ENCODE peak calls at places on chromosomes 5 and 9, in eight cellular contexts. S, L, C, K, V, N, X and B are unnamed samples.

GRCh38 chr5:37436146-37436934 is 57.2 kb downstream of the WDR70 start:
- ATAC-seq in L (no peak), K (no peak), V (no peak), N (no peak), X (peak; percentile 96), S (no peak), C (peak; percentile 27), B (no peak)

GRCh38 chr5:139342423-139342723 is 719 bp downstream of the PAIP2 start:
- ATAC-seq in C (no peak), X (peak; percentile 88), N (no peak), V (no peak), K (no peak), L (no peak), S (no peak), B (no peak)

GRCh38 chr5:35182541-35183242 is 47.6 kb downstream of the PRLR start:
- ATAC-seq in N (peak; percentile 38), S (peak; percentile 49), L (no peak), X (no peak), K (no peak), C (peak; percentile 60), V (peak; percentile 80), B (no peak)

GRCh38 chr9:77856615-77857014 is 175.0 kb downstream of the GNAQ start:
- ATAC-seq in V (no peak), C (no peak), X (no peak), N (no peak), L (no peak), K (no peak), S (no peak), B (no peak)

GRCh38 chr9:135714242-135715055 is 12.5 kb downstream of the KCNT1 start:
- ATAC-seq in C (no peak), X (no peak), V (no peak), N (peak; percentile 63), S (no peak), L (no peak), K (no peak), B (no peak)

GRCh38 chr9:127979333-127980055 is 1.3 kb downstream of the EEIG1 start:
- ATAC-seq in N (peak; percentile 54), V (peak; percentile 5), L (peak; percentile 20), K (no peak), S (no peak), C (peak; percentile 28), X (peak; percentile 45), B (no peak)

GRCh38 chr5:943874-944620 is 51.4 kb downstream of the TRIP13 start:
- ATAC-seq in X (no peak), K (peak; percentile 26), L (no peak), N (no peak), S (peak; percentile 27), V (no peak), C (no peak), B (no peak)

GRCh38 chr9:75992480-75993206 is 102.2 kb downstream of the PCSK5 start:
- ATAC-seq in L (no peak), C (no peak), V (no peak), X (no peak), N (no peak), S (no peak), K (no peak), B (no peak)

GRCh38 chr5:134114886-134115805 is 665 bp downstream of the TCF7 start:
- ATAC-seq in V (no peak), N (peak; percentile 63), L (peak; percentile 5), S (peak; percentile 43), C (peak; percentile 7), K (peak; percentile 44), X (peak; percentile 8), B (no peak)

GRCh38 chr5:141713616-141714309 is 31.7 kb upstream of the ARAP3 start:
- ATAC-seq in X (no peak), L (peak; percentile 65), N (no peak), C (peak; percentile 50), V (no peak), K (peak; percentile 71), S (peak; percentile 65), B (peak; percentile 41)

GRCh38 chr5:98771389-98772109 is 1.9 kb upstream of the RGMB start:
- ATAC-seq in L (no peak), V (no peak), X (peak; percentile 6), K (no peak), N (no peak), C (peak; percentile 80), S (no peak), B (no peak)

GRCh38 chr5:96968074-96968473 is 32.2 kb downstream of the LNPEP start:
- ATAC-seq in C (peak; percentile 51), V (no peak), N (no peak), L (peak; percentile 76), X (peak; percentile 20), S (peak; percentile 97), K (peak; percentile 84), B (no peak)

GRCh38 chr5:140806834-140807775 is at the start of gene PCDHA4:
- ATAC-seq in V (no peak), X (no peak), S (peak; percentile 65), N (peak; percentile 95), C (peak; percentile 86), K (peak; percentile 95), L (peak; percentile 74), B (no peak)

GRCh38 chr5:10801931-10802674 is 41.1 kb upstream of the DAP start:
- ATAC-seq in N (peak; percentile 87), K (peak; percentile 60), X (no peak), L (peak; percentile 50), V (no peak), S (peak; percentile 49), C (peak; percentile 79), B (no peak)

GRCh38 chr5:77168187-77168883 is 42.1 kb upstream of the PDE8B start:
- ATAC-seq in N (peak; percentile 26), X (no peak), S (peak; percentile 17), V (peak; percentile 52), C (no peak), L (no peak), K (peak; percentile 26), B (peak; percentile 80)

GRCh38 chr5:101515721-101516120 is 612.6 kb upstream of the ST8SIA4 start:
- ATAC-seq in C (no peak), K (no peak), N (no peak), L (no peak), V (no peak), S (no peak), X (no peak), B (no peak)

GRCh38 chr9:134442087-134442470 is 115.8 kb downstream of the RXRA start:
- ATAC-seq in L (no peak), N (no peak), K (no peak), X (no peak), C (no peak), S (no peak), V (no peak), B (no peak)

DNA sequence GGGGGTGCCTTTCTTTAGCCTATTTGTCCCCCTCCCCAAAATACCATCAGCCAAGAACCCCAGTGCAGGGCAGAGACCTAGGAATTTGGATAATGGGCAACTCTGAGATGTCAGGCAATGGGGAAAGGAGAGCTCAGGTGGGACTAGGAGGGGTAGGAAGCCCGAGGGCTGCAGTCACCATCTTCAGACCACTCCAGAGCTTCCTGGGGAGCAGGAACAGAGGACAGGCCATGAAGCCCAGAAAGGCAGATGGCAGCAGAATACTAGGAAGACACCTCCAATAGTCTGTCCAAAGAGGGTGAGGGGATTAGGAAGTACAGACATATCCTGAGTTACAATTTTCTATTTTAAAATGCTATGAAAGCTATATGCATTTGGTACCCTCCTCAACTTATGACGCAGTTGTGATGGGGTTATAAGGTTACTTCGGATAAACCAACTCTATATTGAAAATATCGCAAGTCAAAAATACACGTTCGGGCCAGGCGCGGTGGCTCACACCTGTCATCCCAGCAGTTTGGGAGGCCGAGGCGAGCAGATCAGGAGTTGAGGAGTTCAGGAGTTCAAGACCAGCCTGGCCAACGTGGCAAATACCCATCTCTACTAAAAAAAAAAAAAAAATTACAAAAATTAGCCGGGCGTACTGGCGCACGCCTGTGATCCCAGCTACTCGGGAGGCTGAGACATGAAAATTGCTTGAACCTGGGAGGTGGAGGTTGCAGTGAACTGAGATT is 34.6 kb upstream of the IL17B start:
- ATAC-seq in S (no peak), C (no peak), L (no peak), X (no peak), N (no peak), V (no peak), K (no peak), B (no peak)
- H3K27ac ChIP-seq in S (no peak overlapping the region), C (no peak overlapping the region), L (no peak overlapping the region), X (no peak overlapping the region), N (no peak overlapping the region), V (peak overlapping the region; percentile 63), K (no peak overlapping the region), B (peak overlapping the region; percentile 95)

DNA sequence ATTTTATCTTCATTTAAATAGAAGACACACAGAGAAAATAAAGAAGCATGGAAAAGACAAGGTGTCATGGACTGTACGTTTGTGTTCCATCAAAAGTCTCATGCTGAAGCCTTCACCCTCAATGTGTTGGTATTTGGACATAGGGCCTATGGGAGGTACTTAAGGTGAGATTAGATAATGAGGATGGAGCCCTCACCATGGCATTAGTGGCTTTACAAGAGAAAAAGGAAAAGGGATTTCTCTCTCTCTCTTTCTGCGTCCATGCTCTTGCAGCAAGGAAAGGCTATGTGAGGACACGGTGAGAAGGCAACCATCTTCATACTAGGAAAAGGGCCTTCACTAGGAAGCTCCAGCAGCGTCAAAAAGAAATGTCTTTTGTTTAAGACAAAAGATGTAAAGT is 797.0 kb upstream of the CDH10 start:
- ATAC-seq in L (no peak), K (no peak), X (no peak), N (peak; percentile 56), V (no peak), S (no peak), C (no peak), B (no peak)
- TF ChIP-seq POLR2AphosphoS5 in L (no peak), K (no peak), X (no peak), N (peak; percentile 48), V (no peak), S (no peak), C (no peak), B (no peak)

GRCh38 chr5:176543428-176544182 is 5.5 kb upstream of the CDHR2 start:
- ATAC-seq in K (peak; percentile 90), N (peak; percentile 61), C (peak; percentile 78), L (peak; percentile 39), X (peak; percentile 88), V (peak; percentile 85), S (peak; percentile 85), B (peak; percentile 91)
- H3K27ac ChIP-seq in K (peak overlapping the region; percentile 90), N (peak overlapping the region; percentile 66), C (peak overlapping the region; percentile 94), L (no peak overlapping the region), X (peak overlapping the region; percentile 69), V (peak overlapping the region; percentile 92), S (peak overlapping the region; percentile 92), B (peak overlapping the region; percentile 86)

GRCh38 chr9:18447131-18447530 is 26.8 kb upstream of the ADAMTSL1 start:
- ATAC-seq in V (no peak), L (no peak), K (no peak), X (no peak), C (no peak), S (no peak), N (no peak), B (peak; percentile 80)

GRCh38 chr9:18441245-18441644 is 32.7 kb upstream of the ADAMTSL1 start:
- ATAC-seq in X (no peak), V (no peak), C (no peak), S (no peak), L (no peak), N (no peak), K (no peak), B (no peak)

GRCh38 chr9:18438300-18438925 is 35.5 kb upstream of the ADAMTSL1 start:
- ATAC-seq in K (no peak), N (peak; percentile 87), S (no peak), C (no peak), L (peak; percentile 90), X (no peak), V (no peak), B (peak; percentile 55)

GRCh38 chr9:18438951-18439350 is 35.0 kb upstream of the ADAMTSL1 start:
- ATAC-seq in X (no peak), L (no peak), K (no peak), N (no peak), V (no peak), C (no peak), S (no peak), B (no peak)

GRCh38 chr9:18442629-18443491 is 31.1 kb upstream of the ADAMTSL1 start:
- ATAC-seq in V (peak; percentile 85), N (peak; percentile 89), C (peak; percentile 62), X (peak; percentile 98), L (peak; percentile 96), S (peak; percentile 97), K (peak; percentile 77), B (peak; percentile 61)
- TF ChIP-seq POLR2AphosphoS5 in V (no peak), N (no peak), C (no peak), X (no peak), L (no peak), S (no peak), K (no peak), B (no peak)